ENCODE peak calls at places on chromosome 20, in eight cellular contexts. T, P, K, U, X, B, Q and V are unnamed samples.

GRCh38 chr20:9985773-9986172 is 49.0 kb upstream of the ANKEF1 start:
- DNase-seq in K (no peak), P (no peak), B (no peak), T (no peak), X (no peak), Q (peak), U (no peak), V (no peak)

GRCh38 chr20:33649201-33649631 is 12.9 kb upstream of the C20orf144 start:
- DNase-seq in X (peak), T (no peak), P (no peak), K (peak), Q (no peak), B (no peak), U (peak), V (peak)

GRCh38 chr20:52410746-52411317 is 219.3 kb upstream of the ZFP64 start:
- DNase-seq in K (no peak), X (no peak), U (no peak), B (no peak), T (peak), P (no peak), Q (no peak), V (no peak)

GRCh38 chr20:50610212-50610718 is 81.1 kb downstream of the RIPOR3 start:
- DNase-seq in P (no peak), B (no peak), T (no peak), Q (no peak), U (no peak), K (no peak), X (no peak), V (no peak)

GRCh38 chr20:51639206-51639832 is 96.8 kb upstream of the NFATC2 start:
- DNase-seq in U (peak), Q (peak), B (peak), T (peak), X (peak), P (peak), K (peak), V (peak)

GRCh38 chr20:24961384-24962181 is 12.5 kb downstream of the CST7 start:
- DNase-seq in P (no peak), X (no peak), Q (no peak), U (no peak), B (no peak), K (no peak), T (no peak), V (no peak)

GRCh38 chr20:14956026-14956425 is 618.6 kb upstream of the FLRT3 start:
- DNase-seq in T (no peak), U (no peak), P (no peak), X (no peak), B (no peak), Q (no peak), K (no peak), V (no peak)

GRCh38 chr20:51394706-51395105 is 147.8 kb downstream of the NFATC2 start:
- DNase-seq in U (no peak), X (no peak), P (no peak), Q (no peak), B (no peak), T (no peak), K (no peak), V (no peak)

GRCh38 chr20:33896509-33896908 is 85.4 kb downstream of the CHMP4B start:
- DNase-seq in T (peak), P (no peak), U (no peak), X (no peak), K (no peak), Q (no peak), B (no peak), V (no peak)

GRCh38 chr20:31738729-31739549 is at the start of gene TPX2:
- DNase-seq in P (peak), B (peak), T (peak), X (peak), U (peak), Q (peak), K (peak), V (peak)

GRCh38 chr20:62027698-62028321 is 37.9 kb downstream of the TAF4 start:
- DNase-seq in Q (no peak), X (no peak), T (no peak), P (no peak), K (no peak), U (no peak), B (no peak), V (peak)